ENCODE peak calls at places on chromosomes 3 and 15, in four cellular contexts. N is activated CD4-positive, alpha-beta memory T cell treated with anti-CD3 and anti-CD28 coated beads for 36 hours; K is fibroblast of mammary gland; U is neural crest cell. B is an unnamed sample.

GRCh38 chr3:33437556-33438283 is 2.5 kb downstream of the UBP1 start:
- DNase-seq in N (no peak), K (peak; percentile 57), U (no peak), B (peak; percentile 40)

GRCh38 chr15:101358895-101359294 is 63.8 kb upstream of the SNRPA1 start:
- DNase-seq in N (no peak), K (no peak), U (no peak), B (no peak)

GRCh38 chr3:153173758-153174516 is 11.9 kb downstream of the RAP2B start:
- DNase-seq in N (no peak), K (peak; percentile 74), U (no peak), B (no peak)

GRCh38 chr3:7290062-7290825 is 429.3 kb downstream of the GRM7 start:
- DNase-seq in N (no peak), K (no peak), U (no peak), B (no peak)

GRCh38 chr3:108131105-108131794 is 40.4 kb upstream of the CD47 start:
- DNase-seq in N (no peak), K (peak; percentile 94), U (no peak), B (no peak)

GRCh38 chr15:28890711-28891495 is 5.1 kb downstream of the APBA2 start:
- DNase-seq in N (peak; percentile 49), K (no peak), U (no peak), B (no peak)

GRCh38 chr15:74430510-74430951 is 3.2 kb downstream of the SEMA7A start:
- DNase-seq in N (peak; percentile 35), K (peak; percentile 43), U (no peak), B (no peak)

GRCh38 chr3:38564631-38565338 is 68.6 kb downstream of the EXOG start:
- DNase-seq in N (no peak), K (no peak), U (no peak), B (no peak)

GRCh38 chr3:81300324-81300927 is 461.0 kb downstream of the GBE1 start:
- DNase-seq in N (no peak), K (no peak), U (no peak), B (no peak)

GRCh38 chr15:33912326-33912725 is 56.0 kb upstream of the CHRM5 start:
- DNase-seq in N (no peak), K (no peak), U (no peak), B (no peak)

GRCh38 chr15:87207945-87208580 is 1048.5 kb downstream of the NTRK3 start:
- DNase-seq in N (no peak), K (peak; percentile 3), U (no peak), B (no peak)

GRCh38 chr15:84402856-84403608 is 167.5 kb downstream of the GOLGA6L4 start:
- DNase-seq in N (no peak), K (no peak), U (no peak), B (no peak)

GRCh38 chr15:45333550-45333949 is 44.8 kb downstream of the GATM start:
- DNase-seq in N (no peak), K (peak; percentile 38), U (no peak), B (peak; percentile 68)

GRCh38 chr15:34588046-34588674 is 4.7 kb upstream of the GOLGA8B start:
- DNase-seq in N (peak; percentile 77), K (peak; percentile 90), U (peak; percentile 51), B (peak; percentile 45)

GRCh38 chr3:100352296-100353178 is 18.0 kb downstream of the NIT2 start:
- DNase-seq in N (no peak), K (no peak), U (no peak), B (no peak)

GRCh38 chr3:140429791-140430190 is 248.1 kb upstream of the TRIM42 start:
- DNase-seq in N (no peak), K (no peak), U (no peak), B (no peak)

GRCh38 chr15:63606333-63606732 is 9.1 kb downstream of the FBXL22 start:
- DNase-seq in N (no peak), K (no peak), U (no peak), B (no peak)

GRCh38 chr3:131801566-131801965 is 233.2 kb downstream of the CPNE4 start:
- DNase-seq in N (no peak), K (no peak), U (no peak), B (no peak)

GRCh38 chr3:52450489-52451236 is 3.2 kb downstream of the TNNC1 start:
- DNase-seq in N (no peak), K (no peak), U (no peak), B (no peak)

GRCh38 chr3:121836069-121836468 is 1.1 kb downstream of the EAF2 start:
- DNase-seq in N (no peak), K (no peak), U (no peak), B (no peak)

GRCh38 chr15:85581495-85581894 is 201.1 kb downstream of the AKAP13 start:
- DNase-seq in N (peak; percentile 81), K (peak; percentile 28), U (no peak), B (no peak)

GRCh38 chr3:11204697-11205397 is 50.6 kb downstream of the HRH1 start:
- DNase-seq in N (no peak), K (no peak), U (no peak), B (no peak)

GRCh38 chr3:122967376-122968164 is 60.0 kb downstream of the SEMA5B start:
- DNase-seq in N (no peak), K (no peak), U (no peak), B (no peak)

GRCh38 chr3:15153103-15153502 is 52.9 kb upstream of the CAPN7 start:
- DNase-seq in N (no peak), K (no peak), U (no peak), B (no peak)

GRCh38 chr3:194497799-194498575 is 11.2 kb upstream of the ATP13A3 start:
- DNase-seq in N (peak; percentile 34), K (peak; percentile 61), U (no peak), B (no peak)

GRCh38 chr3:43814461-43814860 is 123.7 kb downstream of the ABHD5 start:
- DNase-seq in N (no peak), K (no peak), U (no peak), B (no peak)

GRCh38 chr15:41982133-41982930 is 10.0 kb upstream of the EHD4 start:
- DNase-seq in N (peak; percentile 2), K (no peak), U (no peak), B (no peak)

GRCh38 chr3:126666600-126667528 is 11.9 kb upstream of the TXNRD3 start:
- DNase-seq in N (no peak), K (no peak), U (no peak), B (no peak)

GRCh38 chr3:129769616-129770015 is 123.9 kb downstream of the TMCC1 start:
- DNase-seq in N (no peak), K (no peak), U (no peak), B (no peak)

GRCh38 chr3:173938159-173938558 is 540.6 kb downstream of the NLGN1 start:
- DNase-seq in N (no peak), K (peak; percentile 53), U (no peak), B (no peak)

GRCh38 chr15:101482526-101483371 is 6.8 kb downstream of the PCSK6 start:
- DNase-seq in N (no peak), K (no peak), U (no peak), B (no peak)

B was measured in glutamatergic neuron.